ENCODE peak calls at places on chromosomes 2 and 18, in four cellular contexts. One of them, this sample, is unnamed.

GRCh38 chr2:219252084-219252483 is 959 bp upstream of the TUBA4B start:
- DNase-seq in spleen: no peak
- DNase-seq in naive thymus-derived CD4-positive, alpha-beta T cell: peak; percentile 38
- DNase-seq in sigmoid colon: no peak
- DNase-seq in this sample: peak; percentile 70

GRCh38 chr2:85712849-85713612 is 18.9 kb downstream of the GNLY start:
- DNase-seq in naive thymus-derived CD4-positive, alpha-beta T cell: no peak
- DNase-seq in sigmoid colon: no peak
- DNase-seq in spleen: no peak
- DNase-seq in this sample: no peak

GRCh38 chr2:143802242-143802641 is 673.0 kb downstream of the ARHGAP15 start:
- DNase-seq in sigmoid colon: no peak
- DNase-seq in naive thymus-derived CD4-positive, alpha-beta T cell: no peak
- DNase-seq in spleen: no peak
- DNase-seq in this sample: no peak

GRCh38 chr2:154537845-154538244 is 160.7 kb upstream of the KCNJ3 start:
- DNase-seq in naive thymus-derived CD4-positive, alpha-beta T cell: no peak
- DNase-seq in sigmoid colon: no peak
- DNase-seq in spleen: no peak
- DNase-seq in this sample: no peak

GRCh38 chr2:239917957-239918481 is 107.1 kb downstream of the NDUFA10 start:
- DNase-seq in naive thymus-derived CD4-positive, alpha-beta T cell: no peak
- DNase-seq in sigmoid colon: no peak
- DNase-seq in spleen: peak; percentile 58
- DNase-seq in this sample: no peak

GRCh38 chr18:13568443-13569392 is 157.6 kb downstream of the FAM210A start:
- DNase-seq in sigmoid colon: no peak
- DNase-seq in spleen: no peak
- DNase-seq in naive thymus-derived CD4-positive, alpha-beta T cell: no peak
- DNase-seq in this sample: no peak

GRCh38 chr2:29114514-29114840 is 738 bp upstream of the CLIP4 start:
- DNase-seq in spleen: no peak
- DNase-seq in sigmoid colon: no peak
- DNase-seq in naive thymus-derived CD4-positive, alpha-beta T cell: no peak
- DNase-seq in this sample: no peak

GRCh38 chr2:147388217-147388616 is 456.6 kb upstream of the ACVR2A start:
- DNase-seq in naive thymus-derived CD4-positive, alpha-beta T cell: no peak
- DNase-seq in sigmoid colon: no peak
- DNase-seq in spleen: no peak
- DNase-seq in this sample: no peak

GRCh38 chr2:136448986-136449780 is 316.2 kb upstream of the THSD7B start:
- DNase-seq in spleen: no peak
- DNase-seq in sigmoid colon: no peak
- DNase-seq in naive thymus-derived CD4-positive, alpha-beta T cell: no peak
- DNase-seq in this sample: no peak

GRCh38 chr18:33270297-33270696 is 170.2 kb downstream of the CCDC178 start:
- DNase-seq in naive thymus-derived CD4-positive, alpha-beta T cell: no peak
- DNase-seq in sigmoid colon: no peak
- DNase-seq in spleen: no peak
- DNase-seq in this sample: no peak

GRCh38 chr2:21676676-21677075 is 552.9 kb downstream of the TDRD15 start:
- DNase-seq in spleen: no peak
- DNase-seq in naive thymus-derived CD4-positive, alpha-beta T cell: no peak
- DNase-seq in sigmoid colon: no peak
- DNase-seq in this sample: no peak

GRCh38 chr18:28831476-28831875 is 654.5 kb upstream of the CDH2 start:
- DNase-seq in naive thymus-derived CD4-positive, alpha-beta T cell: no peak
- DNase-seq in sigmoid colon: no peak
- DNase-seq in spleen: no peak
- DNase-seq in this sample: no peak

GRCh38 chr18:9211955-9212354 is 75.4 kb downstream of the ANKRD12 start:
- DNase-seq in naive thymus-derived CD4-positive, alpha-beta T cell: no peak
- DNase-seq in sigmoid colon: no peak
- DNase-seq in spleen: no peak
- DNase-seq in this sample: no peak

GRCh38 chr2:61536086-61536722 is 2.0 kb downstream of the XPO1 start:
- DNase-seq in naive thymus-derived CD4-positive, alpha-beta T cell: peak; percentile 18
- DNase-seq in sigmoid colon: peak; percentile 94
- DNase-seq in spleen: no peak
- DNase-seq in this sample: peak; percentile 48

GRCh38 chr18:53070706-53071105 is 730.7 kb downstream of the DCC start:
- DNase-seq in sigmoid colon: no peak
- DNase-seq in naive thymus-derived CD4-positive, alpha-beta T cell: no peak
- DNase-seq in spleen: no peak
- DNase-seq in this sample: no peak

GRCh38 chr18:12637393-12637792 is 20.5 kb downstream of the SPIRE1 start:
- DNase-seq in naive thymus-derived CD4-positive, alpha-beta T cell: no peak
- DNase-seq in sigmoid colon: no peak
- DNase-seq in spleen: no peak
- DNase-seq in this sample: no peak

GRCh38 chr2:201008000-201008829 is 44.8 kb upstream of the ORC2 start:
- DNase-seq in sigmoid colon: no peak
- DNase-seq in naive thymus-derived CD4-positive, alpha-beta T cell: no peak
- DNase-seq in spleen: no peak
- DNase-seq in this sample: no peak

GRCh38 chr18:74745658-74746403 is 148.2 kb downstream of the ZNF407 start:
- DNase-seq in sigmoid colon: no peak
- DNase-seq in spleen: no peak
- DNase-seq in naive thymus-derived CD4-positive, alpha-beta T cell: no peak
- DNase-seq in this sample: no peak

GRCh38 chr2:182949572-182950189 is 83.2 kb upstream of the FRZB start:
- DNase-seq in spleen: no peak
- DNase-seq in sigmoid colon: no peak
- DNase-seq in naive thymus-derived CD4-positive, alpha-beta T cell: no peak
- DNase-seq in this sample: no peak

GRCh38 chr18:43596106-43596712 is 318.9 kb upstream of the SYT4 start:
- DNase-seq in naive thymus-derived CD4-positive, alpha-beta T cell: no peak
- DNase-seq in sigmoid colon: no peak
- DNase-seq in spleen: no peak
- DNase-seq in this sample: no peak

GRCh38 chr2:228542277-228542676 is 360.8 kb upstream of the SPHKAP start:
- DNase-seq in sigmoid colon: no peak
- DNase-seq in spleen: no peak
- DNase-seq in naive thymus-derived CD4-positive, alpha-beta T cell: no peak
- DNase-seq in this sample: no peak

GRCh38 chr2:182504903-182505302 is 78.1 kb upstream of the PDE1A start:
- DNase-seq in spleen: no peak
- DNase-seq in sigmoid colon: no peak
- DNase-seq in naive thymus-derived CD4-positive, alpha-beta T cell: no peak
- DNase-seq in this sample: no peak

GRCh38 chr2:238856713-238857567 is 9.1 kb downstream of the TWIST2 start:
- DNase-seq in naive thymus-derived CD4-positive, alpha-beta T cell: no peak
- DNase-seq in spleen: no peak
- DNase-seq in sigmoid colon: peak; percentile 59
- DNase-seq in this sample: no peak

GRCh38 chr2:85729825-85730510 is 23.8 kb upstream of the ATOH8 start:
- DNase-seq in spleen: no peak
- DNase-seq in sigmoid colon: peak; percentile 61
- DNase-seq in naive thymus-derived CD4-positive, alpha-beta T cell: no peak
- DNase-seq in this sample: no peak

GRCh38 chr2:43169987-43170732 is 56.2 kb downstream of the ZFP36L2 start:
- DNase-seq in spleen: peak; percentile 90
- DNase-seq in naive thymus-derived CD4-positive, alpha-beta T cell: peak; percentile 51
- DNase-seq in sigmoid colon: no peak
- DNase-seq in this sample: peak; percentile 69

GRCh38 chr2:176789751-176790150 is 422.8 kb upstream of the HNRNPA3 start:
- DNase-seq in naive thymus-derived CD4-positive, alpha-beta T cell: no peak
- DNase-seq in sigmoid colon: no peak
- DNase-seq in spleen: no peak
- DNase-seq in this sample: no peak

GRCh38 chr2:88227446-88227845 is 57.3 kb downstream of the THNSL2 start:
- DNase-seq in spleen: no peak
- DNase-seq in sigmoid colon: no peak
- DNase-seq in naive thymus-derived CD4-positive, alpha-beta T cell: no peak
- DNase-seq in this sample: no peak

GRCh38 chr2:227153307-227153706 is 10.7 kb downstream of the COL4A4 start:
- DNase-seq in spleen: no peak
- DNase-seq in sigmoid colon: no peak
- DNase-seq in naive thymus-derived CD4-positive, alpha-beta T cell: no peak
- DNase-seq in this sample: no peak

GRCh38 chr2:20307311-20307710 is 43.3 kb downstream of the PUM2 start:
- DNase-seq in sigmoid colon: no peak
- DNase-seq in spleen: no peak
- DNase-seq in naive thymus-derived CD4-positive, alpha-beta T cell: no peak
- DNase-seq in this sample: no peak

GRCh38 chr2:62461707-62462106 is 44.3 kb downstream of the TMEM17 start:
- DNase-seq in sigmoid colon: no peak
- DNase-seq in spleen: no peak
- DNase-seq in naive thymus-derived CD4-positive, alpha-beta T cell: no peak
- DNase-seq in this sample: no peak

GRCh38 chr2:180848393-180848792 is 132.0 kb upstream of the UBE2E3 start:
- DNase-seq in naive thymus-derived CD4-positive, alpha-beta T cell: no peak
- DNase-seq in spleen: no peak
- DNase-seq in sigmoid colon: no peak
- DNase-seq in this sample: no peak

DNA sequence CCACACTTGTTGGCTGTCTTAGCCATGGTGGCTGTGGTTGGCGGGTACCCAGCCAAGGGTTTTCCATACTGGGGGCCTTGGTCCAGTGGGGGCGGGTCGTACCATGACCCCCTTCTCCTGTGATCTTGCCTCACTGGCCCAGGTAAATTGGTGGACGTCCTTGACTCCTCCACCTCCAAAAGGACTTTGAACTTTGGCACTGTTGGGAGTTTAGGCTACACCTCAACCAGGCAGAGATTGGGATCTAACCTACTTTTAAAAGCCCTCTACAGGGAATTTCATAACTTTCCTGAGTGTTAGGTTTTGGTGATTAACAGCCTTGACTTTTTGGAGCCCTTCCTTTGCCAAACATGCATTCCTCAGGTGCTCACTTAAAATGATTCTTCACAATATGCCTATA is 106.7 kb downstream of the NEDD4L start:
- DNase-seq in spleen: no peak
- DNase-seq in naive thymus-derived CD4-positive, alpha-beta T cell: no peak
- DNase-seq in sigmoid colon: no peak
- DNase-seq in this sample: no peak
- H3K4me3 ChIP-seq in spleen: no peak overlapping the region
- H3K4me3 ChIP-seq in naive thymus-derived CD4-positive, alpha-beta T cell: no peak overlapping the region
- H3K4me3 ChIP-seq in sigmoid colon: no peak overlapping the region
- H3K4me3 ChIP-seq in this sample: no peak overlapping the region

DNA sequence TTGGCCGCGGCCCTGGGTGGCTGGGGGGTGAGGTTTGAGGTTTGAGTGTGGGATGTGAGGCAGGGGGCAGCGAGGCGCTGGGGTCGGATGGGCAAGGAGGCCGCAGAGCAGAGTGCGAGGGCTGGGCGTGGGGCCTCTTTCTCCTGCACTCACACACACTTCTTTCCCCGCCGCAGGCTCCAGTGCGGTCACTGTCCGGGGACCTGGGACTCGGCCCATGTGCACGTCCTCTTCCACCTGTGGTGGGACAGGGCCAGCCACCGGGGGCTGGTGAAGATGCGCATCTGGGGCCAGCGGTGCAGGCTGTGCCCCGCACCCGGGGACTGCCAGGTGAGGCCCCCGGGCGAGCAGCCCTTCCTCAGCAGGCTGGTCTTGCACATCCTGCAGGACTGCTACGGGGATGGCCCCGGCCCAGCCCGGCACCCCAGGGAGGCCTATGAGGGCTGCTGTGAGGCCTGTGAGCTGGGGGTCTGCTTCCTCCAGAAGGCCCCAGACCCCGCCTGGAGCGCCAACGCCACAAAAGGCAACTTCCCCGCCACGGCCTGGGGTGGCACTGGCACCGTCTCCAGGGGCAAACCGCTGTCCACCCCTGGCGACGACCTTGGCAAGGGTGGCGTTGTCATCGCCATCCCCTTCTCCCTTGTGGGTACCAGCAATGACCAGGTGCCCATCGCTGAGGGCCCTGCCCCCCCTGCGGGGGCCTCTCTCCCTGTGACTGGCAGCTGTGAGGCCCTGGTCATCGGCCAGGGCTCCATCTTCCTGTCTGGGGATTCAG is 2.2 kb downstream of the RTP5 start:
- DNase-seq in spleen: no peak
- DNase-seq in naive thymus-derived CD4-positive, alpha-beta T cell: no peak
- DNase-seq in sigmoid colon: no peak
- DNase-seq in this sample: no peak
- H3K4me1 ChIP-seq in spleen: no peaks in the 10 kb centered on the region
- H3K4me1 ChIP-seq in naive thymus-derived CD4-positive, alpha-beta T cell: peaks cover 16% of the 10 kb centered on the region
- H3K4me1 ChIP-seq in sigmoid colon: no peaks in the 10 kb centered on the region
- H3K4me1 ChIP-seq in this sample: peaks cover 46% of the 10 kb centered on the region

DNA sequence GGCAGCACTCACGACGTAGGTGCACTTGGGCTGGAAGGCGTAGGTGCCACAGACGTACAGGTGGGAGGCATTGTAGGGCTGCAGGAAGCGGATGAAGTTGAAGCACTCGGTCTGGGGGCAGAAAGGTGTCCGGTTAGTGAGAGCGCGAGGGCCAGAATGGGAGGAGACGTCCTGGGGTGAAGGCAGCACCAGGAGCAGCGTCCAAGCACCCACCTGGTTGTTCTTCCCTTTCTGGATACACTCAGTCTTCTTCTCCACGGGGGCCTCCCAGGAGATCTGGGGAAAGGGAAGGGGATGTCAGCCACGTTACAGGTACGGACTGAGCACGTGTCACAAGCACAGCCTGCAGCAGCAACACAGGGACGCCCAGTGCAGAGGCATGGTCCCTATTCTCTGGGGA is 4.2 kb downstream of the SEMA4C start:
- DNase-seq in naive thymus-derived CD4-positive, alpha-beta T cell: no peak
- DNase-seq in sigmoid colon: peak; percentile 56
- DNase-seq in spleen: no peak
- DNase-seq in this sample: no peak
- H3K36me3 ChIP-seq in naive thymus-derived CD4-positive, alpha-beta T cell: no peaks in the 10 kb centered on the region
- H3K36me3 ChIP-seq in sigmoid colon: peaks cover 39% of the 10 kb centered on the region
- H3K36me3 ChIP-seq in spleen: peaks cover 40% of the 10 kb centered on the region
- H3K36me3 ChIP-seq in this sample: peaks cover 54% of the 10 kb centered on the region

GRCh38 chr2:5696741-5697521 is 4.7 kb downstream of the SOX11 start:
- DNase-seq in sigmoid colon: peak; percentile 70
- DNase-seq in naive thymus-derived CD4-positive, alpha-beta T cell: no peak
- DNase-seq in spleen: no peak
- DNase-seq in this sample: no peak

GRCh38 chr2:5698171-5698570 is 6.0 kb downstream of the SOX11 start:
- DNase-seq in spleen: no peak
- DNase-seq in sigmoid colon: no peak
- DNase-seq in naive thymus-derived CD4-positive, alpha-beta T cell: no peak
- DNase-seq in this sample: no peak

GRCh38 chr2:5696351-5696740 is 4.2 kb downstream of the SOX11 start:
- DNase-seq in spleen: no peak
- DNase-seq in sigmoid colon: no peak
- DNase-seq in naive thymus-derived CD4-positive, alpha-beta T cell: no peak
- DNase-seq in this sample: no peak

GRCh38 chr2:5695641-5696350 is 3.6 kb downstream of the SOX11 start:
- DNase-seq in sigmoid colon: no peak
- DNase-seq in naive thymus-derived CD4-positive, alpha-beta T cell: no peak
- DNase-seq in spleen: no peak
- DNase-seq in this sample: no peak

DNA sequence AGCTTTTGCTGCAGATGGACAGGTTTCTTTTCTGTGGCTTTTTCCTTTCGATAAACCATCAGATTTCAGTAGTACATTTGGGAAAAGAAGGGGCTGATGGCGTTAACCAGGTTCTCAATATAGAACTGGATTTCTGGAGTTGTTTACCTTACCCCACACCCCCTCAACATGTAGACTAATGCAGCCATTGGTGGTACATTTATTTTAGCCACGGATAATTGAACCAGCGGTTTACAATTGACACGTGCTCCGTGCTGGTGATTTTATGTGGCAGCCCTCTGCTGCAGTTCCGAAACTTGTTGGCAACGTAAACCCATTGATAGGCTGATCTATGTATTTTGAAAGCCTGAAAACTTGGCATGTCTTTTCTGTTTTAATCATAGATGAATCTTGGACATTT is 5.4 kb downstream of the SOX11 start:
- DNase-seq in spleen: no peak
- DNase-seq in sigmoid colon: no peak
- DNase-seq in naive thymus-derived CD4-positive, alpha-beta T cell: no peak
- DNase-seq in this sample: no peak
- H3K4me3 ChIP-seq in spleen: no peak overlapping the region
- H3K4me3 ChIP-seq in sigmoid colon: peak overlapping the region; percentile 61
- H3K4me3 ChIP-seq in naive thymus-derived CD4-positive, alpha-beta T cell: no peak overlapping the region
- H3K4me3 ChIP-seq in this sample: no peak overlapping the region

This sample was measured in CD4-positive, alpha-beta memory T cell.